ENCODE peak calls at places on chromosomes 3 and 15, in four cellular contexts. R is body of pancreas, M is IMR-90, T is left ventricle myocardium inferior. N is an unnamed sample. For H3K36me3, the result is how much of the 10 kb centered on the place peaks cover.

GRCh38 chr3:104952587-104952986 is 414.1 kb upstream of the ALCAM start:
- DNase-seq in R (peak), M (peak), T (no peak), N (no peak)

GRCh38 chr15:64634576-64635485 is 140.6 kb downstream of the RBPMS2 start:
- DNase-seq in R (no peak), M (no peak), T (no peak), N (peak)

GRCh38 chr3:193452338-193452737 is 73.8 kb upstream of the ATP13A5 start:
- DNase-seq in R (no peak), M (no peak), T (no peak), N (no peak)

GRCh38 chr3:50453907-50454306 is 49.5 kb downstream of the CACNA2D2 start:
- DNase-seq in R (no peak), M (no peak), T (no peak), N (no peak)

GRCh38 chr15:63611217-63611616 is 14.0 kb downstream of the FBXL22 start:
- DNase-seq in R (no peak), M (no peak), T (no peak), N (no peak)

GRCh38 chr15:62307551-62307950 is 142.5 kb upstream of the C2CD4B start:
- DNase-seq in R (no peak), M (peak), T (no peak), N (no peak)

GRCh38 chr3:140552403-140552802 is 125.5 kb upstream of the TRIM42 start:
- DNase-seq in R (no peak), M (no peak), T (no peak), N (no peak)

GRCh38 chr3:124032881-124033359 is 41.0 kb upstream of the ROPN1 start:
- DNase-seq in R (peak), M (peak), T (peak), N (peak)

GRCh38 chr15:62112616-62113593 is 46.1 kb downstream of the C2CD4A start:
- DNase-seq in R (peak), M (peak), T (no peak), N (no peak)

GRCh38 chr3:65895084-65895483 is 143.6 kb downstream of the MAGI1 start:
- DNase-seq in R (no peak), M (no peak), T (no peak), N (no peak)

GRCh38 chr3:65893631-65894030 is 145.1 kb downstream of the MAGI1 start:
- DNase-seq in R (no peak), M (no peak), T (no peak), N (no peak)

GRCh38 chr3:65896321-65896720 is 142.4 kb downstream of the MAGI1 start:
- DNase-seq in R (no peak), M (no peak), T (no peak), N (no peak)

GRCh38 chr3:65894679-65895078 is 144.0 kb downstream of the MAGI1 start:
- DNase-seq in R (no peak), M (peak), T (no peak), N (no peak)

DNA sequence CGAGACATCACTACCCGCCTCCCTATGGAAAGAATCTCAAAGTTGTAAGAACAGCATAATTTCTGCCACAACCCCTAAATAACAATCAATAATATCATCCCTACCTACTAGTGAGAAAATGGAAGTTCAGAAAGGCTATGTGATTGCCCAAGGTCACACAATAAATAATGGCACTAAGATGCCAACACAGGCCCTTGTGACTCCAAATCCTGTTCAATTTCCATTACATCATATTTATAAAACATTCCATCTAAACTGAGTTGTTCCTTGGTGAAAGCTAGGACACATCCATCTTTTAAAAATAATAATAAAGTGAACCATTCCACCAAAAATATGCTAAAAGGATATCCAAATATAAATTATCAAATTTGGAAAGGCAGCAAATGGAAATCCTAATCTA is 144.6 kb downstream of the MAGI1 start:
- DNase-seq in R (no peak), M (no peak), T (no peak), N (no peak)
- H3K36me3 ChIP-seq in R (under half), M (under half), T (under half), N (under half)

DNA sequence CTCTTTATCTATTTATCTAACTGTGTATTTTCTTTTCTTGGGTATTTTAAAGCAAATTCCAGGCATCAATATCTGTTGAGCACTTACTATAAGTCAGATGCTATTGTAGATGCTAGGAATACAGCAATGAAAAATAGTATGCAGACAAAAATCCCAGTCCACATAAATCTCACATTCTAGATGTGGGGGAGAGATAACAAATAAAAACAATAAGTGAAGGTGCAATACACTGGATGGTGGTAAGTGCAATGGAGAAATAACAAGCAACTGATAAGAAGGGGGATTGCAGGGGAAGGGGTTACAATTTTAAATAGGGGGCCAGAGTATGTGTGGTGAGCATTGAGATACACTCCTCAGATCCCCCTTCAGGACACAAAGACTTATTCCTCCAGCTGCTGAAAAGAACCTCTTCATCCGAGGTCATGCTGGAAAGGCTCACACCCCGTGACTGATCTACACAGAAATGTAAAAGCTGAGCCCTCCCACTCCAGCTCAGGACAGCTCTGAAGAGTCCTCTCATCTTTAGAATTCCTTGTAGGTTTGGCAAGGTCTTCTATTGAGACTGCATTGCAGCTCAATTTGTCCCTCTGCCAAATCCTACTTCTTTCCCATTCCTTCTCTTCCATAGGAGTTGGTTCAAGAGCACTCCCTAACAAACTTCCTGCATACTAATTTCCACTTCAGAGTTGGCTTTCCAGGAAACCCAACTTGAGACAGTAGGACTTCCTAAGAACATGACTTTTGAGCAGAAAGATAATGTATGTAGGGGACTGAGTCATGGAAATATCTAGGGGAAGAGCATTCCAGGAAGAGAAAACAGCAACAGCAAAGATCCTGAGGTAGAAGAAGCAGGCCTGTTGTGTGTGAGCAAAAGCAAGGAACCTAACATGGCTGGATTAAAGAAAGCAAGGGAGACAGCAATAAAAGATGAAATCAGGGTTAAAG is 8.1 kb upstream of the SCG3 start:
- DNase-seq in R (no peak), M (no peak), T (no peak), N (no peak)
- H3K36me3 ChIP-seq in R (under half), M (under half), T (under half), N (under half)

DNA sequence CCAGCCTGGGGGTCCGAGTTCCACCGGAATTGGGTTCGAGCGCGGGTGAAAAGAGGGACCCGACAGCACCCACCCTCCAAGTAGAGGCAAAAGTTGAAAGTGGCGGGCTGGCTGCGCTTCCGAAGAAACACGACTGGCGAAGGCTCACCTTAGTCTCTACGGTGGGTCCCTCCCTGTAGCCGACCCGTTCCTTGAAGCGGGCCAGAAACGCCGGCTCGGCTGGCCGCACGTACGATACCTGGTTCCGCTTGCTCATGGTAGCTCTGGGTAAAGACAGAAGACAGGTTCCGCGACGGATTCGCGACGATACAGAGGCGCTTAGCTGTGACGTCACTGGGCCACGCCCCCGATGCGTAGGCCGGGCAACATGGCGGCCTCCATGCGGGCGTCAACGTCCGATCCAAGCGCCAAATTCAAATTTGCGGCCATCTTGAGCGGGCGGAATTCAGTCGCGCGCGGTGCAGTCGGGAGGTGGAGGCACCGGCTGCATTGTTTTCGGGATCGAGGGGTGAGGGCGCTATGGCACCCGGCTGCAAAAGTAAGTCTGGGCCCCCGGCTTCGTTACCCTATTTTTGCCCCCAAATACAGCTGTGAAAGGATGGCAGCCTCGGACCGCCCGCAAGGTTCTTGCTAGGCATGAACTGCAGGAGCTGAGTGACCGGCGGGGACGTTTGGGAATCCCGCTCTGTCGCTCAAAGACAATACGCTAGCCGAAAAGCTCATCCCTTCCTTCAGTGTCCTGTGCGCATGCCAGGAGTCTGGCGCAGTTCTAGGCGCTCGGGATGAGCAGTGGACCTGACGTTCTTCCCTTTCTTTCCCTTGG is at the start of the genes KIAA1143 and KIF15:
- DNase-seq in R (peak), M (peak), T (peak), N (peak)
- H3K36me3 ChIP-seq in R (under half), M (under half), T (under half), N (under half)

GRCh38 chr3:46681387-46681786 is 12.1 kb downstream of the ALS2CL start:
- DNase-seq in R (no peak), M (no peak), T (no peak), N (no peak)
- H3K36me3 ChIP-seq in R (under half), M (under half), T (half or more), N (under half)

DNA sequence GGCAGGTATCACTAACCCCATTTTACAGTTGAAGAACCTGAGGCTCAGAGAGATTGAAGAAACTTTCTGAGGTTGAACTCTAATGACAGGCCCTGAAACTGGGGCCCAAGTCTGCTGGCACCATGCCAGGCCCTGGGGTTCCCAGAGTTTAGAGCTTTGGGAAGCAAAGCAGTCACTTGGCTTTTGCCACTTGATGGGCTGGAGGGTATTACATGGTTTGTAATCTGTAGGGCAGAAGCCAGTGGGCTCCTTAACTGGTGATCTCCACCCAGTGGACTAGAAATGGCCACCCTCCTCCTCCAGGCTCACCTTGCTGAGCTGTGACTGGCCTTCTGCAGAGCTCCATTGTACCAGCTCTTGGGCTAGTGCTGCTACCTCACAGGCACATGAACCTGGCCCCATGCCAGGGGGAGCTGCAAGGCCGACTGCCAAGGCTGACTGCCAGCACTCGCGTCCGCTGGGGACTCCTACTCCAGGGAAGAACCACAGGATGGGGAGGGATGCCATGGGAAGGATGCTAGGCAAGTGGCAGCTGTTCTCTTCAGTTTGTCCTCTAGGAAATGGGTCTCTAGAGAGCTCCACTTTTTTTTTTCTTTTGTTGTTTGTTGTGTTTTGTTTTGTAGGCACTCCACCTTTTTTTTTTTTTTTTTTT is 104.8 kb downstream of the ETFA start:
- DNase-seq in R (peak), M (peak), T (peak), N (no peak)
- H3K36me3 ChIP-seq in R (under half), M (under half), T (under half), N (under half)